ENCODE peak calls at places on chromosomes 12 and 14, in four cellular contexts. U, Y, I and J are unnamed samples.

GRCh38 chr12:130303781-130304180 is 33.9 kb upstream of the PIWIL1 start:
- DNase-seq in Y (no peak), I (no peak), U (no peak), J (no peak)

GRCh38 chr12:119841433-119842210 is 35.5 kb downstream of the CIT start:
- DNase-seq in Y (no peak), U (no peak), I (no peak), J (no peak)

GRCh38 chr12:25859976-25860375 is 98.5 kb upstream of the RASSF8 start:
- DNase-seq in I (no peak), Y (no peak), U (no peak), J (no peak)

GRCh38 chr12:71300772-71301675 is 138.6 kb upstream of the LGR5 start:
- DNase-seq in Y (no peak), I (no peak), U (no peak), J (no peak)

GRCh38 chr14:95765016-95765415 is 51.1 kb upstream of the TCL1A start:
- DNase-seq in Y (no peak), I (no peak), U (no peak), J (no peak)

GRCh38 chr12:129049917-129050316 is 196.6 kb downstream of the GLT1D1 start:
- DNase-seq in I (no peak), U (no peak), Y (no peak), J (no peak)

GRCh38 chr12:84723988-84724387 is 188.6 kb downstream of the SLC6A15 start:
- DNase-seq in I (no peak), U (no peak), Y (no peak), J (no peak)

GRCh38 chr12:79300199-79300568 is 390.6 kb downstream of the PAWR start:
- DNase-seq in I (no peak), U (no peak), Y (no peak), J (no peak)

GRCh38 chr12:843609-844008 is 91.2 kb downstream of the WNK1 start:
- DNase-seq in I (no peak), U (no peak), Y (no peak), J (no peak)

GRCh38 chr12:93365616-93366015 is 12.1 kb upstream of the NUDT4 start:
- DNase-seq in Y (no peak), I (no peak), U (no peak), J (no peak)

GRCh38 chr12:31386364-31386777 is 60.4 kb upstream of the SINHCAF start:
- DNase-seq in Y (no peak), U (no peak), I (no peak), J (no peak)

GRCh38 chr12:102478416-102479098 is 1.8 kb downstream of the IGF1 start:
- DNase-seq in Y (no peak), U (no peak), I (no peak), J (no peak)

GRCh38 chr14:34078117-34078743 is 127.4 kb upstream of the EGLN3 start:
- DNase-seq in Y (no peak), I (no peak), U (no peak), J (no peak)

GRCh38 chr12:48717252-48717695 is 767 bp upstream of the CCNT1 start:
- DNase-seq in Y (no peak), I (no peak), U (no peak), J (no peak)
- TF ChIP-seq POLR2A in Y (no peak), I (no peak), U (no peak), J (no peak)

GRCh38 chr12:109277899-109278762 is 31.0 kb downstream of the FOXN4 start:
- DNase-seq in I (peak), U (peak), Y (peak), J (no peak)
- TF ChIP-seq CTCF in I (no peak), U (no peak), Y (no peak), J (no peak)

DNA sequence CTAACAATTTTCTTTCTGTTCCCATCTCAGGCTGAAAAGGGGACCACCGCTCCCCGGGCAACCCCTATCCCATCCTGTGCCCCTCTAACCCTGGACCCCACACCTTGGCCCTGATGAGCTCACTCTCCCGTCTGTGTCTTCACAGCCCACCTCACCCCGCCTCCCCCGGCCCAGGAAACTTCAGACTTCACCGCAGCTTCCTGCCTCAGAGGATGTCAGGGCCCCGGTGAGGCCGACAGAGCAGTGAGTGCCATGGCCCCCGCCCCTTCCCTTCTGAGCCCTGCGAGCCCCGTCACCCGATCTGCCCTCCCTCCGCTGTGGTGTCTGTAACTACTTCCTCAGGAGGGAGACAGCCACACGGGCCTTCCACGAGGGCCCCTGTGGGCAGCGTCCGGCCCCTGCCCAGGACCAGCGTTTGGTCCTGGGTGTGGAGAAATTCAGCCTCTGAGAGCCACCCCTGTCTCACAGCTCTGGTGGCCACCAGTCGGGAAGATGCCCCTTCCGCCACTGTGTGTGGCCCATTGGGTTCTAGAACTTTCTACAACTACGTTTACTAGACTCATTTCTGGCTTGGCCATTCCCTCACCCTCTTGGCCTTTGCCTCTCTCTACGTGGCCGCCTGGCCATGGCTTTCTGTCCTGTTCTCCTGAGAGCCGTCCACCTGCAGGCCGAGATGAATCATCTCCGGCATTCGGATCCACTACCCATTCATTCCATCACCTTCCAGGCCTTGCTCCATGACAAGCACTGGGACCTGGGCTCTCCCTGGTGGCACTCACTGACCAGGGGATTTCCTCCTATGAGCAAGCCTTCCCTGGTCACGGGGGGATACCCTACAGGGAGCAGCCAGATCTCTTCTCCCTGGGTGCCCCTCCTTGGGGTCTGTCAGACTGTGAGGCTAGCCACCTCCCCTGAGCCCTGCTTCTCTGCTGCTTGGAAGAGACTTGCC is 3.4 kb downstream of the RHOF start:
- DNase-seq in Y (peak), U (no peak), I (no peak), J (peak)
- TF ChIP-seq POLR2A in Y (no peak), U (no peak), I (no peak), J (peak)

DNA sequence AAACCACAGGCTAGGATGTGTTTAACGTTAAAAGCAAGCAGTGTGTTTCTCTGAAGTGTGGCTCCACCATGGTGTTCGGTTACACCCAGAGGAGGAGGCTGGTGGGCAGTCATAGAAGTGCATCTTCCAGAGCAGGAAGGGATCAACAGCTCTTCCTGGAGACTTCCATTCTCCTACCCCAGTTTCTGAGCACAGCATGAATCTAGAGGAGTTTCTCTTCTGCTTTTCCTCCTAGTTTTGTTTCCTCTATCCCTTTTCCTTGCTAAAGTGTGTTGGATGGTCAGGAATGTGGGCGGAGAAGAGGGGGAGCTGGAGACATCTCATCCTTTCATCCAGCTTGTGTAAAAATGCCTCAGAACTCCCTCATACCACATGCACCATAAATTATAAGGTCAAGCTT is 3.8 kb upstream of the CKAP4 start:
- DNase-seq in Y (no peak), U (peak), I (no peak), J (no peak)
- TF ChIP-seq CTCF in Y (no peak), U (no peak), I (no peak), J (no peak)

GRCh38 chr12:113297214-113297587 is 37.7 kb downstream of the SLC8B1 start:
- DNase-seq in Y (no peak), I (no peak), U (no peak), J (no peak)

GRCh38 chr12:113298472-113298817 is 36.5 kb downstream of the SLC8B1 start:
- DNase-seq in I (no peak), U (no peak), Y (no peak), J (no peak)

GRCh38 chr12:113298861-113299545 is 35.9 kb downstream of the SLC8B1 start:
- DNase-seq in I (no peak), Y (peak), U (peak), J (no peak)

GRCh38 chr12:113296557-113297213 is 38.2 kb downstream of the SLC8B1 start:
- DNase-seq in I (no peak), U (no peak), Y (no peak), J (no peak)

DNA sequence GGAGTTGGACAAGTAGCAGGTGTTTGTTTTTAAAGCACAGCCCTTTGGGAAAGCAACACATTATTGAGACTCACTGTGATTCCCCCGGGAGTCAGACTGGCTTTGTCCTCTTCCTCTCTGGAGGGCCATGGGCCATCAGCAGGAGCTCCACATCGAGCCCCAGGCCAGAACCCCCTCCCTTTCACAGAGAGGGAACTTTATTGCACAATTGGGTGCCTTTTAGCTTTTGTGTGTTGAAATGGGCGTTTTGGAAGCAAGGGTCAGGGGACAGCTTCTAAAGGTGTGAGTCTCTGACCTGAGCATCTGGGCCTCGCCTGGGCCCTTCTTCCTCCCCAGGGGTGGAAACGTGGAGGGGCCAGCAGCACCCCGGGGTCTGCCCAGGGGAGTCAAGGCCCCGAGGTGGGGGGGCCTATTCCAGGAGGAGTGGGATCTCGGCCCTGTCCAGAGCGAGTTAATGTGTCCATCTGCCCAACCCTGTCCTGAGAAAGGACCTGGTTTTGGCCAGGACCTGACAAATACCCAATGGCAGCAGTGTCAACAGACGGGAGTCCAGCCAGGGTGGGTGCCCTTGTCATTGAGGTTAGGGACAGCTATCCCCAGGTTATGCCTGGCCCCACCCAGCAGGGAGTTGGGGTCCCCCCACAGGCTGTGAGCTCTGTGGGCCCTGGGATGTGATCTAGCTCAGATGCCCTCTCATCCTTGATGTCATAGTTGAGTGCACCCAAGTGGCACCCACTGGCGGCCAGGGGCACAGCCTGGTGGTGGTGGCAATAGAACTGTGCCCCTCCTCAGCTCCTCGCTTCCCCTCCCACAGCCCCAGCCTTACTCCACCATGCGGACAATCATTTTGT is 37.1 kb downstream of the SLC8B1 start:
- DNase-seq in I (no peak), Y (no peak), U (no peak), J (no peak)
- TF ChIP-seq POLR2A in I (no peak), Y (no peak), U (no peak), J (no peak)

DNA sequence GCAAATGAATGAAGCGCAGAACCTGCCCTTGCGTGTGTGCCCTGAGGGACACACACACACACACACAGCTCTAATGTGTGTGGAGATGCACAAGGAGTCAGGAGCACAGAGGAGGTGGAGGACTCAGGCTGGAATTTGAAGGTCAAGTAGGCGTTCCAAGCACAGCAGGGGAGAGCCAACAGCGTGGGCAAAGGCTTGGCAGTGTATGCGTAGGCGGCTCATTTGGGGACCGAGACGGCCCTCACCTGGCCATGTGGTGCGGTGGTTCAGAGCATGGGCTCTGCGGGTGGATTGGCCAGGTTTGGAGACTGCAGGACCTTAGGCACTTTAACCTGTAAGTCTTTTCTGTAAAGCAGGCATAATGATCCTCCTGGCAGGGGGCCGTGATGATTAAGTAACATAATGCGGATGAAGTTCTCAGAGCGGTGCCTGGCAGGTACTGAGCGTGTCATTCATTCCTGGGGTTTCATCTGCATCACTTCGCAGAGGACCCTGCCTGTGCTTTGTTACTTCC is 69.5 kb upstream of the SLC24A4 start:
- DNase-seq in I (no peak), Y (no peak), U (no peak), J (no peak)
- TF ChIP-seq CTCF in I (no peak), Y (no peak), U (no peak), J (no peak)

GRCh38 chr14:105217764-105218163 is 30.6 kb upstream of the BTBD6 start:
- DNase-seq in U (no peak), I (no peak), Y (no peak), J (no peak)
- TF ChIP-seq POLR2A in U (no peak), I (no peak), Y (no peak), J (no peak)

GRCh38 chr12:98417303-98417702 is 98.1 kb upstream of the TMPO start:
- DNase-seq in Y (no peak), I (no peak), U (no peak), J (no peak)

GRCh38 chr12:98419795-98420402 is 95.5 kb upstream of the TMPO start:
- DNase-seq in Y (no peak), U (no peak), I (no peak), J (no peak)

GRCh38 chr12:98418357-98419075 is 96.9 kb upstream of the TMPO start:
- DNase-seq in U (peak), Y (peak), I (peak), J (peak)

GRCh38 chr12:98419101-98419794 is 96.1 kb upstream of the TMPO start:
- DNase-seq in U (no peak), Y (no peak), I (no peak), J (no peak)

GRCh38 chr12:98416845-98417244 is 98.5 kb upstream of the TMPO start:
- DNase-seq in Y (no peak), I (no peak), U (no peak), J (no peak)
- TF ChIP-seq CTCF in Y (no peak), I (no peak), U (peak), J (no peak)